ENCODE peak calls at places on chromosome 11, in seven cellular contexts. M, B, I, V, S, N and A are unnamed samples.

GRCh38 chr11:36427079-36427478 is 83.0 kb downstream of the TRAF6 start:
- DNase-seq in M (no peak), B (no peak), I (no peak), V (no peak), S (no peak), N (no peak), A (no peak)

GRCh38 chr11:126518130-126518995 is 162.9 kb downstream of the ST3GAL4 start:
- DNase-seq in M (no peak), B (no peak), I (no peak), V (no peak), S (no peak), N (no peak), A (no peak)

GRCh38 chr11:117842131-117842941 is 17.8 kb upstream of the FXYD2 start:
- DNase-seq in M (no peak), B (peak; percentile 40), I (no peak), V (no peak), S (no peak), N (peak; percentile 29), A (no peak)

GRCh38 chr11:13760115-13760514 is 91.6 kb downstream of the FAR1 start:
- DNase-seq in M (peak; percentile 6), B (no peak), I (no peak), V (no peak), S (no peak), N (no peak), A (no peak)

GRCh38 chr11:46616551-46617450 is at the start of gene HARBI1:
- DNase-seq in M (peak; percentile 85), B (peak; percentile 93), I (peak; percentile 47), V (peak; percentile 90), S (peak; percentile 93), N (peak; percentile 91), A (peak; percentile 89)

GRCh38 chr11:77035041-77035440 is 843 bp downstream of the B3GNT6 start:
- DNase-seq in M (no peak), B (no peak), I (no peak), V (no peak), S (no peak), N (no peak), A (no peak)

GRCh38 chr11:128860571-128861361 is 6.3 kb downstream of the KCNJ1 start:
- DNase-seq in M (peak; percentile 7), B (peak; percentile 28), I (no peak), V (no peak), S (no peak), N (no peak), A (no peak)

GRCh38 chr11:131536159-131536558 is 165.7 kb downstream of the NTM start:
- DNase-seq in M (no peak), B (no peak), I (no peak), V (no peak), S (no peak), N (no peak), A (no peak)

GRCh38 chr11:126510621-126511370 is 155.3 kb downstream of the ST3GAL4 start:
- DNase-seq in M (peak; percentile 15), B (no peak), I (no peak), V (no peak), S (peak; percentile 15), N (no peak), A (no peak)

GRCh38 chr11:46039990-46040389 is 81.3 kb downstream of the PHF21A start:
- DNase-seq in M (peak; percentile 69), B (no peak), I (no peak), V (no peak), S (no peak), N (no peak), A (no peak)

GRCh38 chr11:1837171-1838076 is 1.4 kb upstream of the TNNI2 start:
- DNase-seq in M (peak; percentile 28), B (peak; percentile 83), I (peak; percentile 50), V (peak; percentile 62), S (peak; percentile 63), N (peak; percentile 82), A (peak; percentile 67)

GRCh38 chr11:45104006-45104789 is 42.2 kb upstream of the PRDM11 start:
- DNase-seq in M (no peak), B (no peak), I (no peak), V (no peak), S (no peak), N (no peak), A (no peak)

GRCh38 chr11:2836335-2837095 is 49.1 kb downstream of the CDKN1C start:
- DNase-seq in M (no peak), B (no peak), I (no peak), V (no peak), S (no peak), N (no peak), A (no peak)

GRCh38 chr11:8671242-8671641 is 11.2 kb downstream of the TRIM66 start:
- DNase-seq in M (peak; percentile 97), B (no peak), I (peak; percentile 77), V (peak; percentile 83), S (peak; percentile 98), N (peak; percentile 83), A (peak; percentile 87)

GRCh38 chr11:47415949-47416472 is 7.6 kb downstream of the SLC39A13 start:
- DNase-seq in M (peak; percentile 96), B (no peak), I (no peak), V (peak; percentile 90), S (peak; percentile 80), N (no peak), A (no peak)

GRCh38 chr11:113670830-113671215 is 35.3 kb downstream of the TMPRSS5 start:
- DNase-seq in M (no peak), B (no peak), I (no peak), V (no peak), S (no peak), N (no peak), A (no peak)

GRCh38 chr11:27621440-27622161 is 78.7 kb downstream of the BDNF start:
- DNase-seq in M (peak; percentile 42), B (no peak), I (no peak), V (no peak), S (no peak), N (no peak), A (no peak)

GRCh38 chr11:94767701-94768601 is at the start of gene AMOTL1:
- DNase-seq in M (peak; percentile 76), B (peak; percentile 93), I (peak; percentile 61), V (peak; percentile 93), S (peak; percentile 99), N (peak; percentile 92), A (peak; percentile 87)

GRCh38 chr11:2309251-2310072 is 7.6 kb downstream of the TSPAN32 start:
- DNase-seq in M (no peak), B (no peak), I (no peak), V (no peak), S (no peak), N (no peak), A (no peak)

GRCh38 chr11:134606251-134606650 is 194.2 kb upstream of the B3GAT1 start:
- DNase-seq in M (no peak), B (no peak), I (no peak), V (no peak), S (no peak), N (no peak), A (no peak)

GRCh38 chr11:69940246-69940610 is 121.0 kb upstream of the FGF3 start:
- DNase-seq in M (no peak), B (no peak), I (no peak), V (no peak), S (no peak), N (no peak), A (no peak)

GRCh38 chr11:61022311-61023085 is 51.0 kb downstream of the CD6 start:
- DNase-seq in M (no peak), B (no peak), I (no peak), V (no peak), S (no peak), N (no peak), A (no peak)
- H4K8ac ChIP-seq in M (no peak overlapping the region), B (no peak overlapping the region), I (no peak overlapping the region), V (no peak overlapping the region), S (no peak overlapping the region), N (no peak overlapping the region), A (no peak overlapping the region)

GRCh38 chr11:9763301-9763700 is 99.4 kb downstream of the SWAP70 start:
- DNase-seq in M (no peak), B (no peak), I (no peak), V (no peak), S (no peak), N (no peak), A (no peak)

GRCh38 chr11:9759519-9760179 is 95.8 kb downstream of the SWAP70 start:
- DNase-seq in M (peak; percentile 100), B (peak; percentile 98), I (no peak), V (peak; percentile 99), S (no peak), N (no peak), A (no peak)

GRCh38 chr11:9762531-9762930 is 98.7 kb downstream of the SWAP70 start:
- DNase-seq in M (no peak), B (no peak), I (no peak), V (no peak), S (no peak), N (no peak), A (no peak)

GRCh38 chr11:9760180-9760550 is 96.3 kb downstream of the SWAP70 start:
- DNase-seq in M (peak; percentile 95), B (no peak), I (no peak), V (peak; percentile 87), S (no peak), N (no peak), A (no peak)

GRCh38 chr11:9761441-9761945 is 97.6 kb downstream of the SWAP70 start:
- DNase-seq in M (no peak), B (no peak), I (no peak), V (no peak), S (no peak), N (no peak), A (no peak)
- H4K8ac ChIP-seq in M (peak overlapping the region; percentile 81), B (no peak overlapping the region), I (no peak overlapping the region), V (no peak overlapping the region), S (no peak overlapping the region), N (no peak overlapping the region), A (no peak overlapping the region)

DNA sequence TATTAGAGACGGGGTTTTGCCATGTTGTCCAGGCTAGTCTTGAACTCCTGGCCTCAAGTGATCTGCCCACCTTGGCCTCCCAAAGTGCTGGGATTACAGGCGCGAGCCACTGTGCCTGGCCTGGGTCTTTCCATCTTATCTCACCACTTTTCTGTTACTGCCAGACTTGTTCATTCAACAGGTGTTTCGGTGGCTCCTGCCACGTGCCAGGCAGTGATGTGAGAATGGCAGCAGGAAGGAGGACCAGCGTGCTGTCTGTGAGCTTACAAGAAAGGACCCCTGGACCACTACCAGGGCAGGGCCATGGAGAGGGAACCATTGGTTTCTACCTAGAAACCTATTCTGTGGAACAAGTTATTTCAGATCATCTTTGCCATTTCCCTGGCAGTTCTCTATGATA is 44.2 kb downstream of the CLMP start:
- DNase-seq in M (no peak), B (no peak), I (no peak), V (no peak), S (no peak), N (no peak), A (no peak)
- H4K8ac ChIP-seq in M (no peak overlapping the region), B (no peak overlapping the region), I (no peak overlapping the region), V (no peak overlapping the region), S (no peak overlapping the region), N (no peak overlapping the region), A (no peak overlapping the region)

DNA sequence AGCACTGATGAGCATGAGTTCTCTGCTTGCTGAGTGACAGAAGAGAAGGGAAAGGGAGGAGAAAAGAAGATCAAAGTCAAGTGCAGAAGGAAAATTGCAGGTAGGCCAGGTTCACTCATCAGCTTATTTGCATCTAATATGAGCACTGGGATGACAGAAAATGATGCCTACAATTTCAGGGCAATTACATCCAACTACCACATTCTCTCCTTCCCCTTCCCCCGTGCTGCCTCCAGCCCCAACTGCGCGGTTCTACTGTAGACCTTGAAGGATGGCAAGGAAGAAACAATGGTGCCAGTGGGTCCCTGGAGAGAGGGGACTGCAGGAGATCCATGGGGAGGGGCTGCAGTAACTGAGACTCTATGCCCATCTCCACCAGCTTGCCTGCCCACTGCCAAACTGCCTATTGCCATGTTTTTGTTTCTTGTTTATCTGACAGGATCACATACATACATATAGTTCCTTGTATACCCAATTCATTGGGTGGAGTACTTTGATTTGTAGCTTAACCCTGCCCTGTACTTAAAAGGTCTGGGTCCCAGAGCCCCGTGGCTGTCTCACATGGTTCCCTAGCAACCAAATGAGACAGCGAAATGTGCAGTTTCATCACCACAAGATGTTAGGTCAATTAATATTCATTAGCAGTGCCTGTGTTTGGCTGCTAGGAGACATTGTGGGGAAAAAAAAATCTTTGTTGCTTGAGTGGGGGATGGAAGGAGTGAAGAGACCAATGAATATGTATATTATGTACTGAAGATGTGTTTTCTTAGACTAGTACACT is 253.5 kb upstream of the PLET1 start:
- DNase-seq in M (no peak), B (no peak), I (no peak), V (peak; percentile 47), S (no peak), N (no peak), A (no peak)
- H4K8ac ChIP-seq in M (no peak overlapping the region), B (no peak overlapping the region), I (no peak overlapping the region), V (no peak overlapping the region), S (no peak overlapping the region), N (no peak overlapping the region), A (no peak overlapping the region)